ENCODE peak calls at places on chromosomes 16 and 17, in six cellular contexts. One of them, this sample, is unnamed.
A peak's percentile ranks its signal among the peaks of the same experiment; 100 is the strongest.

GRCh38 chr17:57174591-57174990 is 81.7 kb upstream of the MSI2 start:
- DNase-seq in GM19239: peak; percentile 20
- DNase-seq in activated CD4-positive, CD25-positive, alpha-beta regulatory T cell treated with anti-CD3 and anti-CD28 coated beads, Interleukin-2, amount 50 U/mL, for 16 hours: no peak
- DNase-seq in activated CD8-positive, alpha-beta memory T cell treated with anti-CD3 and anti-CD28 coated beads, Interleukin-2, amount 10 ng/mL, durations not matched to agents 7 days and 5 days: no peak
- DNase-seq in naive thymus-derived CD4-positive, alpha-beta T cell: no peak
- DNase-seq in neural crest cell: no peak
- DNase-seq in this sample: no peak

GRCh38 chr17:18033442-18034099 is 5.4 kb downstream of the ATPAF2 start:
- DNase-seq in GM19239: peak; percentile 64
- DNase-seq in activated CD4-positive, CD25-positive, alpha-beta regulatory T cell treated with anti-CD3 and anti-CD28 coated beads, Interleukin-2, amount 50 U/mL, for 16 hours: peak; percentile 40
- DNase-seq in activated CD8-positive, alpha-beta memory T cell treated with anti-CD3 and anti-CD28 coated beads, Interleukin-2, amount 10 ng/mL, durations not matched to agents 7 days and 5 days: peak; percentile 81
- DNase-seq in naive thymus-derived CD4-positive, alpha-beta T cell: peak; percentile 70
- DNase-seq in neural crest cell: peak; percentile 25
- DNase-seq in this sample: peak; percentile 47

GRCh38 chr16:67547423-67548264 is 14.7 kb upstream of the CTCF start:
- DNase-seq in GM19239: no peak
- DNase-seq in activated CD4-positive, CD25-positive, alpha-beta regulatory T cell treated with anti-CD3 and anti-CD28 coated beads, Interleukin-2, amount 50 U/mL, for 16 hours: no peak
- DNase-seq in activated CD8-positive, alpha-beta memory T cell treated with anti-CD3 and anti-CD28 coated beads, Interleukin-2, amount 10 ng/mL, durations not matched to agents 7 days and 5 days: peak; percentile 64
- DNase-seq in naive thymus-derived CD4-positive, alpha-beta T cell: peak; percentile 70
- DNase-seq in neural crest cell: no peak
- DNase-seq in this sample: no peak

GRCh38 chr16:27724491-27724878 is 174.5 kb downstream of the KATNIP start:
- DNase-seq in GM19239: no peak
- DNase-seq in activated CD4-positive, CD25-positive, alpha-beta regulatory T cell treated with anti-CD3 and anti-CD28 coated beads, Interleukin-2, amount 50 U/mL, for 16 hours: no peak
- DNase-seq in activated CD8-positive, alpha-beta memory T cell treated with anti-CD3 and anti-CD28 coated beads, Interleukin-2, amount 10 ng/mL, durations not matched to agents 7 days and 5 days: no peak
- DNase-seq in naive thymus-derived CD4-positive, alpha-beta T cell: no peak
- DNase-seq in neural crest cell: no peak
- DNase-seq in this sample: no peak

GRCh38 chr16:14455577-14455976 is 174.5 kb downstream of the PARN start:
- DNase-seq in GM19239: no peak
- DNase-seq in activated CD4-positive, CD25-positive, alpha-beta regulatory T cell treated with anti-CD3 and anti-CD28 coated beads, Interleukin-2, amount 50 U/mL, for 16 hours: no peak
- DNase-seq in activated CD8-positive, alpha-beta memory T cell treated with anti-CD3 and anti-CD28 coated beads, Interleukin-2, amount 10 ng/mL, durations not matched to agents 7 days and 5 days: no peak
- DNase-seq in naive thymus-derived CD4-positive, alpha-beta T cell: no peak
- DNase-seq in neural crest cell: no peak
- DNase-seq in this sample: no peak

GRCh38 chr17:33444731-33445130 is 151.6 kb upstream of the ASIC2 start:
- DNase-seq in GM19239: no peak
- DNase-seq in activated CD4-positive, CD25-positive, alpha-beta regulatory T cell treated with anti-CD3 and anti-CD28 coated beads, Interleukin-2, amount 50 U/mL, for 16 hours: no peak
- DNase-seq in activated CD8-positive, alpha-beta memory T cell treated with anti-CD3 and anti-CD28 coated beads, Interleukin-2, amount 10 ng/mL, durations not matched to agents 7 days and 5 days: no peak
- DNase-seq in naive thymus-derived CD4-positive, alpha-beta T cell: no peak
- DNase-seq in neural crest cell: no peak
- DNase-seq in this sample: no peak

GRCh38 chr17:4711671-4712111 is 1.3 kb downstream of the ARRB2 start:
- DNase-seq in GM19239: no peak
- DNase-seq in activated CD4-positive, CD25-positive, alpha-beta regulatory T cell treated with anti-CD3 and anti-CD28 coated beads, Interleukin-2, amount 50 U/mL, for 16 hours: no peak
- DNase-seq in activated CD8-positive, alpha-beta memory T cell treated with anti-CD3 and anti-CD28 coated beads, Interleukin-2, amount 10 ng/mL, durations not matched to agents 7 days and 5 days: no peak
- DNase-seq in naive thymus-derived CD4-positive, alpha-beta T cell: no peak
- DNase-seq in neural crest cell: no peak
- DNase-seq in this sample: no peak

GRCh38 chr16:57058291-57058861 is 34.0 kb upstream of the CPNE2 start:
- DNase-seq in GM19239: no peak
- DNase-seq in activated CD4-positive, CD25-positive, alpha-beta regulatory T cell treated with anti-CD3 and anti-CD28 coated beads, Interleukin-2, amount 50 U/mL, for 16 hours: no peak
- DNase-seq in activated CD8-positive, alpha-beta memory T cell treated with anti-CD3 and anti-CD28 coated beads, Interleukin-2, amount 10 ng/mL, durations not matched to agents 7 days and 5 days: no peak
- DNase-seq in naive thymus-derived CD4-positive, alpha-beta T cell: no peak
- DNase-seq in neural crest cell: no peak
- DNase-seq in this sample: no peak

GRCh38 chr17:27216836-27217235 is 77.1 kb upstream of the WSB1 start:
- DNase-seq in GM19239: no peak
- DNase-seq in activated CD4-positive, CD25-positive, alpha-beta regulatory T cell treated with anti-CD3 and anti-CD28 coated beads, Interleukin-2, amount 50 U/mL, for 16 hours: no peak
- DNase-seq in activated CD8-positive, alpha-beta memory T cell treated with anti-CD3 and anti-CD28 coated beads, Interleukin-2, amount 10 ng/mL, durations not matched to agents 7 days and 5 days: no peak
- DNase-seq in naive thymus-derived CD4-positive, alpha-beta T cell: no peak
- DNase-seq in neural crest cell: no peak
- DNase-seq in this sample: no peak

GRCh38 chr16:88415381-88416323 is 32.9 kb downstream of the ZNF469 start:
- DNase-seq in GM19239: no peak
- DNase-seq in activated CD4-positive, CD25-positive, alpha-beta regulatory T cell treated with anti-CD3 and anti-CD28 coated beads, Interleukin-2, amount 50 U/mL, for 16 hours: no peak
- DNase-seq in activated CD8-positive, alpha-beta memory T cell treated with anti-CD3 and anti-CD28 coated beads, Interleukin-2, amount 10 ng/mL, durations not matched to agents 7 days and 5 days: no peak
- DNase-seq in naive thymus-derived CD4-positive, alpha-beta T cell: no peak
- DNase-seq in neural crest cell: no peak
- DNase-seq in this sample: no peak

GRCh38 chr16:26453215-26453614 is 613.5 kb upstream of the C16orf82 start:
- DNase-seq in GM19239: no peak
- DNase-seq in activated CD4-positive, CD25-positive, alpha-beta regulatory T cell treated with anti-CD3 and anti-CD28 coated beads, Interleukin-2, amount 50 U/mL, for 16 hours: no peak
- DNase-seq in activated CD8-positive, alpha-beta memory T cell treated with anti-CD3 and anti-CD28 coated beads, Interleukin-2, amount 10 ng/mL, durations not matched to agents 7 days and 5 days: no peak
- DNase-seq in naive thymus-derived CD4-positive, alpha-beta T cell: no peak
- DNase-seq in neural crest cell: no peak
- DNase-seq in this sample: no peak

GRCh38 chr16:2856061-2856670 is 1.8 kb downstream of the PRSS22 start:
- DNase-seq in GM19239: no peak
- DNase-seq in activated CD4-positive, CD25-positive, alpha-beta regulatory T cell treated with anti-CD3 and anti-CD28 coated beads, Interleukin-2, amount 50 U/mL, for 16 hours: no peak
- DNase-seq in activated CD8-positive, alpha-beta memory T cell treated with anti-CD3 and anti-CD28 coated beads, Interleukin-2, amount 10 ng/mL, durations not matched to agents 7 days and 5 days: no peak
- DNase-seq in naive thymus-derived CD4-positive, alpha-beta T cell: no peak
- DNase-seq in neural crest cell: no peak
- DNase-seq in this sample: peak; percentile 78

GRCh38 chr17:64240741-64241347 is 22.2 kb downstream of the TEX2 start:
- DNase-seq in GM19239: no peak
- DNase-seq in activated CD4-positive, CD25-positive, alpha-beta regulatory T cell treated with anti-CD3 and anti-CD28 coated beads, Interleukin-2, amount 50 U/mL, for 16 hours: no peak
- DNase-seq in activated CD8-positive, alpha-beta memory T cell treated with anti-CD3 and anti-CD28 coated beads, Interleukin-2, amount 10 ng/mL, durations not matched to agents 7 days and 5 days: no peak
- DNase-seq in naive thymus-derived CD4-positive, alpha-beta T cell: no peak
- DNase-seq in neural crest cell: no peak
- DNase-seq in this sample: no peak

GRCh38 chr17:68383443-68384321 is 73.6 kb downstream of the WIPI1 start:
- DNase-seq in GM19239: no peak
- DNase-seq in activated CD4-positive, CD25-positive, alpha-beta regulatory T cell treated with anti-CD3 and anti-CD28 coated beads, Interleukin-2, amount 50 U/mL, for 16 hours: no peak
- DNase-seq in activated CD8-positive, alpha-beta memory T cell treated with anti-CD3 and anti-CD28 coated beads, Interleukin-2, amount 10 ng/mL, durations not matched to agents 7 days and 5 days: peak; percentile 53
- DNase-seq in naive thymus-derived CD4-positive, alpha-beta T cell: no peak
- DNase-seq in neural crest cell: no peak
- DNase-seq in this sample: no peak

GRCh38 chr16:76511203-76511602 is 234.0 kb downstream of the CNTNAP4 start:
- DNase-seq in GM19239: no peak
- DNase-seq in activated CD4-positive, CD25-positive, alpha-beta regulatory T cell treated with anti-CD3 and anti-CD28 coated beads, Interleukin-2, amount 50 U/mL, for 16 hours: no peak
- DNase-seq in activated CD8-positive, alpha-beta memory T cell treated with anti-CD3 and anti-CD28 coated beads, Interleukin-2, amount 10 ng/mL, durations not matched to agents 7 days and 5 days: no peak
- DNase-seq in naive thymus-derived CD4-positive, alpha-beta T cell: no peak
- DNase-seq in neural crest cell: no peak
- DNase-seq in this sample: no peak

GRCh38 chr16:4828567-4829320 is 18.3 kb downstream of the GLYR1 start:
- DNase-seq in GM19239: no peak
- DNase-seq in activated CD4-positive, CD25-positive, alpha-beta regulatory T cell treated with anti-CD3 and anti-CD28 coated beads, Interleukin-2, amount 50 U/mL, for 16 hours: no peak
- DNase-seq in activated CD8-positive, alpha-beta memory T cell treated with anti-CD3 and anti-CD28 coated beads, Interleukin-2, amount 10 ng/mL, durations not matched to agents 7 days and 5 days: no peak
- DNase-seq in naive thymus-derived CD4-positive, alpha-beta T cell: no peak
- DNase-seq in neural crest cell: no peak
- DNase-seq in this sample: no peak

GRCh38 chr17:7867881-7868329 is 10.1 kb downstream of the CYB5D1 start:
- DNase-seq in GM19239: no peak
- DNase-seq in activated CD4-positive, CD25-positive, alpha-beta regulatory T cell treated with anti-CD3 and anti-CD28 coated beads, Interleukin-2, amount 50 U/mL, for 16 hours: no peak
- DNase-seq in activated CD8-positive, alpha-beta memory T cell treated with anti-CD3 and anti-CD28 coated beads, Interleukin-2, amount 10 ng/mL, durations not matched to agents 7 days and 5 days: peak; percentile 64
- DNase-seq in naive thymus-derived CD4-positive, alpha-beta T cell: no peak
- DNase-seq in neural crest cell: no peak
- DNase-seq in this sample: no peak

GRCh38 chr17:74922694-74923537 is at the start of gene USH1G:
- DNase-seq in GM19239: peak; percentile 45
- DNase-seq in activated CD4-positive, CD25-positive, alpha-beta regulatory T cell treated with anti-CD3 and anti-CD28 coated beads, Interleukin-2, amount 50 U/mL, for 16 hours: no peak
- DNase-seq in activated CD8-positive, alpha-beta memory T cell treated with anti-CD3 and anti-CD28 coated beads, Interleukin-2, amount 10 ng/mL, durations not matched to agents 7 days and 5 days: no peak
- DNase-seq in naive thymus-derived CD4-positive, alpha-beta T cell: no peak
- DNase-seq in neural crest cell: no peak
- DNase-seq in this sample: peak; percentile 27